ENCODE peak calls at places on chromosome 18, in nine cellular contexts. Y, O, P, N, J, W, Q, C and G are unnamed samples.

GRCh38 chr18:32956591-32957310 is 183.9 kb upstream of the KLHL14 start:
- DNase-seq in Y (no peak), Q (peak; percentile 13), P (peak; percentile 45), O (peak; percentile 50), J (peak; percentile 36), N (peak; percentile 10), C (peak; percentile 7), W (no peak), G (no peak)

GRCh38 chr18:8165095-8165494 is 444.1 kb upstream of the RAB12 start:
- DNase-seq in N (no peak), J (no peak), Q (no peak), C (no peak), O (no peak), W (no peak), P (no peak), Y (no peak), G (no peak)

GRCh38 chr18:75208055-75208835 is 694 bp downstream of the PTGR3 start:
- DNase-seq in J (peak; percentile 65), N (peak; percentile 4), Y (no peak), Q (peak; percentile 71), C (peak; percentile 75), P (peak; percentile 58), O (peak; percentile 80), W (peak; percentile 50), G (peak; percentile 37)

GRCh38 chr18:8045890-8046289 is 478.8 kb downstream of the PTPRM start:
- DNase-seq in P (no peak), C (no peak), Q (no peak), Y (peak; percentile 15), J (no peak), O (peak; percentile 10), W (no peak), N (no peak), G (no peak)

GRCh38 chr18:68734311-68734710 is 19.4 kb upstream of the TMX3 start:
- DNase-seq in W (no peak), J (no peak), Y (no peak), N (no peak), P (no peak), Q (no peak), O (peak; percentile 85), C (no peak), G (peak; percentile 69)

GRCh38 chr18:68417826-68418225 is 297.1 kb downstream of the TMX3 start:
- DNase-seq in P (no peak), Y (no peak), C (no peak), N (no peak), J (no peak), Q (no peak), W (no peak), O (peak; percentile 71), G (no peak)

GRCh38 chr18:37778417-37779165 is 213.0 kb upstream of the CELF4 start:
- DNase-seq in W (peak; percentile 43), N (peak; percentile 2), Y (peak; percentile 13), O (peak; percentile 65), C (peak; percentile 78), J (peak; percentile 88), P (peak; percentile 92), Q (peak; percentile 84), G (peak; percentile 21)

GRCh38 chr18:79962835-79963657 is 1.4 kb upstream of the HSBP1L1 start:
- DNase-seq in Q (no peak), C (no peak), W (no peak), N (no peak), Y (no peak), P (no peak), O (no peak), J (peak; percentile 25), G (peak; percentile 71)

GRCh38 chr18:67705748-67706147 is 189.2 kb upstream of the DSEL start:
- DNase-seq in Q (no peak), W (no peak), C (no peak), O (no peak), Y (no peak), N (no peak), P (peak; percentile 68), J (peak; percentile 49), G (peak; percentile 17)

GRCh38 chr18:8959551-8960135 is 142.9 kb upstream of the NDUFV2 start:
- DNase-seq in Q (peak; percentile 14), W (no peak), Y (no peak), N (no peak), J (peak; percentile 35), C (no peak), P (peak; percentile 60), O (no peak), G (no peak)

GRCh38 chr18:26650310-26651285 is 102.2 kb upstream of the KCTD1 start:
- DNase-seq in O (no peak), J (no peak), W (no peak), C (no peak), P (no peak), Q (no peak), Y (no peak), N (no peak), G (no peak)

GRCh38 chr18:6714027-6714426 is 15.5 kb upstream of the ARHGAP28 start:
- DNase-seq in Q (no peak), Y (no peak), W (no peak), O (no peak), C (no peak), J (no peak), P (peak; percentile 64), N (no peak), G (no peak)

GRCh38 chr18:78685980-78686530 is 293.6 kb upstream of the SALL3 start:
- DNase-seq in W (no peak), O (no peak), Y (no peak), C (no peak), J (no peak), Q (no peak), N (no peak), P (no peak), G (no peak)

GRCh38 chr18:78683191-78684010 is 296.2 kb upstream of the SALL3 start:
- DNase-seq in Q (no peak), J (no peak), O (no peak), C (no peak), Y (no peak), W (no peak), P (no peak), N (no peak), G (no peak)

GRCh38 chr18:78687736-78688135 is 291.9 kb upstream of the SALL3 start:
- DNase-seq in Q (no peak), J (no peak), Y (no peak), O (no peak), N (no peak), P (no peak), W (no peak), C (no peak), G (no peak)

GRCh38 chr18:78686976-78687685 is 292.5 kb upstream of the SALL3 start:
- DNase-seq in J (no peak), Y (no peak), Q (no peak), P (no peak), C (no peak), W (no peak), O (no peak), N (no peak), G (no peak)

DNA sequence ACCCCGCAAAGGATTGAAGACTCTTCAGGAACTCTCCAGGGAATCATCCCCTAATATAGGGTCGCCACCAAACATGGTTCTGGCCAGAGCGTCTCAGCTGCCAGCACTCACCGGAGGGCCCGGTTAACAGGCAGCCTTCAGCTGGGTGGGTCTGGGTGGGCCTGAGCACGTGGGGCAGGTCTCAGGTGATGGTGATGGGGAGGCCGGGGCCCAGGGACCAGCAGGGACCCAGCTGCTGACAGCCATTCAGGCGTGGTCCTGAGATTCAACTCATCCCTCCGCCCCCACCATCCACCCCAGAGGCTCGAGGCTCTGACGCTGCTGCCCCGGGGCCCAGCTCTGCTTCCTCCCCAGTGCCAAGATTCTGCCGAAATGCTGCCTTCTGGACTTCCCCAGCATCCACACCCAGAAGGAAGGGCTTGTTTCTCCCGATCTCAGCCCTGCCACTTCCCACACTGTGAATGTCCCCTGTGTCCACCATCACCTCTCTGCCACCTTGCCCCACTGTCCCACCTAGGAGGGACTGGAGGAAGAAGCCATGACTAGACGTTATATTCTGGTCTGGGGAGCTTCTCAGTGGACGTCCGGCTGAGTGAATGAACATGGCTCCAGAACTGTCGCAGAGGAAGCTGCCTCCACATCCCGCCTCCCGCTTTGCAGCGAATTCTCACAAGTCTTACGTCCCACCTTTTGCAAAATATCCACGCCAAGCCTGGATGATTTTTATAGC is 294.2 kb upstream of the SALL3 start:
- DNase-seq in O (no peak), Q (no peak), W (no peak), J (no peak), C (no peak), N (no peak), P (no peak), Y (no peak), G (no peak)
- TF ChIP-seq EZH2phosphoT487 in O (no peak), Q (no peak), W (no peak), J (no peak), C (no peak), N (no peak), P (no peak), Y (no peak), G (no peak)

DNA sequence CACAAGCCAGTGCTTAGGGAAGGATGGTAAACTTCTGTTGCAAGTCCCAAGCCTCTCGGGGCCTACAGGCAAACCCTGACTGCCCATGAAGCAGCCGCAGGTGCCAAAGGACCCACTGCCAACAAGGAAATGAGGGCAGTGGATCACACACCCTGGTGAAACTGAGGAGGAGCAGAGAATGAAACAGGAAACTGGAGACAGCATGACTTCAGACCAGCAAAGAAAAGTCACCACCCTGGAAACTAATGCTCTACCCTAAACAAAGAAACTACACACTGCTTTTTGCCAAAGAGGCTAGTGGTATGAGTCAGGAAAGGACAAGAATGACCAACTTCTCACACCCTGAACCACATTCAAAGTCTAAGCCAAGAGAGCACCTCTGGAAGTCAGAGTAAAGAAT is 97.2 kb downstream of the MYO5B start:
- DNase-seq in P (no peak), N (no peak), W (peak; percentile 47), J (no peak), C (no peak), O (peak; percentile 21), Y (peak; percentile 16), Q (no peak), G (peak; percentile 70)
- TF ChIP-seq EZH2phosphoT487 in P (no peak), N (no peak), W (no peak), J (no peak), C (no peak), O (no peak), Y (no peak), Q (no peak), G (no peak)

GRCh38 chr18:47417807-47418206 is 166.3 kb upstream of the SKOR2 start:
- DNase-seq in Y (no peak), C (no peak), O (peak; percentile 30), J (no peak), W (no peak), N (no peak), Q (no peak), P (no peak), G (no peak)
- TF ChIP-seq EZH2phosphoT487 in Y (no peak), C (no peak), O (no peak), J (no peak), W (no peak), N (no peak), Q (no peak), P (no peak), G (no peak)

GRCh38 chr18:39959839-39960238 is 1995.2 kb upstream of the PIK3C3 start:
- DNase-seq in N (no peak), O (peak; percentile 30), W (peak; percentile 85), C (no peak), P (no peak), Q (no peak), Y (no peak), J (no peak), G (peak; percentile 62)

GRCh38 chr18:39960545-39960944 is 1994.5 kb upstream of the PIK3C3 start:
- DNase-seq in O (peak; percentile 57), Y (no peak), N (no peak), C (no peak), W (no peak), Q (no peak), P (no peak), J (no peak), G (peak; percentile 48)

GRCh38 chr18:39962546-39962945 is 1992.5 kb upstream of the PIK3C3 start:
- DNase-seq in C (no peak), Q (no peak), N (no peak), P (no peak), W (no peak), J (no peak), Y (no peak), O (no peak), G (peak; percentile 52)

GRCh38 chr18:39958876-39959275 is 1996.2 kb upstream of the PIK3C3 start:
- DNase-seq in O (peak; percentile 16), J (no peak), Q (no peak), C (no peak), W (no peak), P (no peak), N (no peak), Y (no peak), G (no peak)
- TF ChIP-seq EZH2phosphoT487 in O (no peak), J (no peak), Q (no peak), C (no peak), W (no peak), P (no peak), N (no peak), Y (no peak), G (no peak)